ENCODE peak calls at places on chromosomes 7 and 10, in five cellular contexts. E is ELR; D is naive B cell; V is coronary artery; P is activated effector memory CD4-positive, alpha-beta T cell treated with anti-CD3 and anti-CD28 coated beads, Interleukin-2, amount 50 U/mL, for 16 hours. K is an unnamed sample.

GRCh38 chr10:130967784-130968183 is 343.7 kb downstream of the TCERG1L start:
- DNase-seq in E (no peak), D (no peak), V (no peak), P (no peak), K (no peak)

GRCh38 chr7:147639037-147639436 is 951.5 kb upstream of the C7orf33 start:
- DNase-seq in E (no peak), D (no peak), V (no peak), P (no peak), K (no peak)

GRCh38 chr7:29344334-29344978 is 149.9 kb downstream of the CHN2 start:
- DNase-seq in E (no peak), D (no peak), V (no peak), P (no peak), K (no peak)

GRCh38 chr7:105210721-105211205 is 178.0 kb downstream of the SRPK2 start:
- DNase-seq in E (no peak), D (peak), V (no peak), P (no peak), K (no peak)

GRCh38 chr7:2002561-2003450 is 229.9 kb downstream of the MAD1L1 start:
- DNase-seq in E (no peak), D (no peak), V (peak), P (peak), K (no peak)

GRCh38 chr10:5782174-5782573 is 31.1 kb downstream of the GDI2 start:
- DNase-seq in E (no peak), D (no peak), V (no peak), P (no peak), K (no peak)

GRCh38 chr7:72441791-72442190 is 29.7 kb upstream of the CALN1 start:
- DNase-seq in E (no peak), D (no peak), V (no peak), P (no peak), K (no peak)

GRCh38 chr7:37971491-37971890 is 51.1 kb downstream of the EPDR1 start:
- DNase-seq in E (no peak), D (no peak), V (no peak), P (no peak), K (no peak)

GRCh38 chr7:33649476-33650441 is 255.6 kb upstream of the BMPER start:
- DNase-seq in E (peak), D (no peak), V (no peak), P (no peak), K (peak)

GRCh38 chr10:120713573-120713972 is 137.6 kb upstream of the WDR11 start:
- DNase-seq in E (no peak), D (no peak), V (no peak), P (no peak), K (no peak)

GRCh38 chr7:110569486-110569885 is 521.4 kb upstream of the LRRN3 start:
- DNase-seq in E (peak), D (no peak), V (no peak), P (no peak), K (no peak)

GRCh38 chr10:52172581-52172980 is 141.5 kb upstream of the DKK1 start:
- DNase-seq in E (peak), D (no peak), V (no peak), P (no peak), K (no peak)

GRCh38 chr10:52443419-52444388 is 129.6 kb downstream of the DKK1 start:
- DNase-seq in E (peak), D (no peak), V (no peak), P (no peak), K (peak)

GRCh38 chr7:37067961-37068536 is 343.8 kb upstream of the AOAH start:
- DNase-seq in E (no peak), D (no peak), V (no peak), P (no peak), K (no peak)

GRCh38 chr10:45602082-45602730 is 70.4 kb downstream of the ZFAND4 start:
- DNase-seq in E (peak), D (no peak), V (no peak), P (no peak), K (peak)

GRCh38 chr7:51224811-51225581 is 91.6 kb downstream of the COBL start:
- DNase-seq in E (no peak), D (no peak), V (peak), P (no peak), K (no peak)

GRCh38 chr7:151923097-151923876 is 33.0 kb upstream of the GALNTL5 start:
- DNase-seq in E (no peak), D (no peak), V (no peak), P (no peak), K (no peak)

GRCh38 chr7:44733708-44734481 is 14.8 kb upstream of the ZMIZ2 start:
- DNase-seq in E (peak), D (no peak), V (no peak), P (no peak), K (peak)

GRCh38 chr7:1211611-1212010 is 21.1 kb upstream of the UNCX start:
- DNase-seq in E (no peak), D (no peak), V (no peak), P (no peak), K (no peak)

GRCh38 chr10:7008645-7009044 is 402.2 kb downstream of the SFMBT2 start:
- DNase-seq in E (no peak), D (no peak), V (no peak), P (no peak), K (no peak)

GRCh38 chr7:44572771-44573170 is 937 bp downstream of the DDX56 start:
- DNase-seq in E (no peak), D (no peak), V (no peak), P (peak), K (no peak)

GRCh38 chr10:124152781-124153600 is 59.6 kb upstream of the CHST15 start:
- DNase-seq in E (peak), D (peak), V (no peak), P (peak), K (peak)

GRCh38 chr7:105581066-105581811 is at the start of gene EFCAB10:
- DNase-seq in E (peak), D (peak), V (no peak), P (peak), K (peak)

GRCh38 chr10:17787087-17787942 is 21.8 kb upstream of the MRC1 start:
- DNase-seq in E (peak), D (no peak), V (no peak), P (no peak), K (peak)

GRCh38 chr10:104868231-104868630 is 227.1 kb downstream of the SORCS3 start:
- DNase-seq in E (no peak), D (no peak), V (no peak), P (no peak), K (no peak)

GRCh38 chr10:17290226-17290625 is 62.2 kb downstream of the VIM start:
- DNase-seq in E (peak), D (no peak), V (no peak), P (no peak), K (peak)

GRCh38 chr7:4791738-4792536 is 16.5 kb downstream of the AP5Z1 start:
- DNase-seq in E (peak), D (peak), V (no peak), P (peak), K (peak)

GRCh38 chr7:3461923-3462322 is 160.9 kb downstream of the SDK1 start:
- DNase-seq in E (no peak), D (no peak), V (no peak), P (peak), K (no peak)

GRCh38 chr10:31320598-31321211 is 1.7 kb downstream of the ZEB1 start:
- DNase-seq in E (peak), D (peak), V (peak), P (peak), K (peak)

GRCh38 chr10:15898046-15898445 is 37.7 kb upstream of the MINDY3 start:
- DNase-seq in E (peak), D (no peak), V (no peak), P (no peak), K (peak)

GRCh38 chr7:48090095-48090805 is 1.2 kb downstream of the UPP1 start:
- DNase-seq in E (peak), D (no peak), V (no peak), P (no peak), K (no peak)

GRCh38 chr7:40697653-40698052 is 562.8 kb downstream of the SUGCT start:
- DNase-seq in E (no peak), D (no peak), V (no peak), P (no peak), K (no peak)

GRCh38 chr7:128347573-128348147 is 4.0 kb upstream of the RBM28 start:
- DNase-seq in E (peak), D (no peak), V (no peak), P (peak), K (peak)